ENCODE peak calls at places on chromosomes 12 and 14, in six cellular contexts. M is pulmonary artery endothelial cell, N is ovary, I is WTC11, R is NCI-H1436, E is brain microvascular endothelial cell. D is an unnamed sample.
A peak's percentile ranks its signal among the peaks of the same experiment; 100 is the strongest.

GRCh38 chr14:32202468-32202865 is 602 bp downstream of the RNU6-8 start:
- DNase-seq in M (no peak), R (peak; percentile 9), E (peak; percentile 14), I (no peak), N (no peak), D (no peak)

GRCh38 chr14:102819176-102819628 is 42.0 kb downstream of the TRAF3 start:
- DNase-seq in E (no peak), I (no peak), M (no peak), N (no peak), R (no peak), D (no peak)

GRCh38 chr14:30620178-30620577 is 1.9 kb upstream of the SCFD1 start:
- DNase-seq in I (no peak), E (peak; percentile 52), N (no peak), R (no peak), M (no peak), D (peak; percentile 67)

GRCh38 chr12:111781085-111781658 is 14.4 kb downstream of the ALDH2 start:
- DNase-seq in R (no peak), E (no peak), I (no peak), N (no peak), M (no peak), D (no peak)

GRCh38 chr14:99968156-99968920 is 96.9 kb upstream of the EVL start:
- DNase-seq in M (no peak), I (no peak), E (peak; percentile 67), N (peak; percentile 54), R (no peak), D (no peak)

GRCh38 chr12:108634225-108634795 is 616 bp upstream of the SELPLG start:
- DNase-seq in I (no peak), N (peak; percentile 13), E (no peak), M (no peak), R (peak; percentile 15), D (no peak)

GRCh38 chr12:27554421-27555186 is 30.6 kb downstream of the PPFIBP1 start:
- DNase-seq in R (no peak), N (peak; percentile 65), I (no peak), M (no peak), E (peak; percentile 55), D (peak; percentile 62)

GRCh38 chr12:117261267-117261666 is 71.0 kb upstream of the FBXO21 start:
- DNase-seq in M (no peak), E (peak; percentile 3), N (no peak), I (no peak), R (no peak), D (peak; percentile 18)

GRCh38 chr14:93857500-93857899 is 69.2 kb upstream of the PRIMA1 start:
- DNase-seq in R (peak; percentile 20), M (no peak), N (no peak), E (no peak), I (peak; percentile 17), D (no peak)

GRCh38 chr12:6183689-6184441 is 16.3 kb upstream of the CD9 start:
- DNase-seq in R (no peak), M (no peak), I (no peak), N (no peak), E (no peak), D (no peak)

GRCh38 chr14:22500954-22501353 is 88.1 kb downstream of the DAD1 start:
- DNase-seq in I (no peak), R (no peak), E (no peak), N (no peak), M (no peak), D (no peak)

GRCh38 chr12:109044241-109044640 is 8.1 kb upstream of the USP30 start:
- DNase-seq in R (no peak), E (no peak), I (no peak), M (no peak), N (no peak), D (no peak)

GRCh38 chr14:55038708-55039107 is 11.7 kb downstream of the SOCS4 start:
- DNase-seq in N (no peak), M (no peak), E (no peak), R (no peak), I (no peak), D (no peak)

GRCh38 chr12:97148941-97149559 is 242.0 kb downstream of the NEDD1 start:
- DNase-seq in R (peak; percentile 16), E (peak; percentile 22), I (peak; percentile 85), N (no peak), M (peak; percentile 5), D (peak; percentile 37)

GRCh38 chr14:73457935-73458218 is 469 bp downstream of the NUMB start:
- DNase-seq in M (no peak), I (peak; percentile 38), E (no peak), R (no peak), N (no peak), D (peak; percentile 55)

GRCh38 chr14:52299692-52300278 is 14.3 kb upstream of the PTGER2 start:
- DNase-seq in E (peak; percentile 49), R (peak; percentile 48), I (no peak), N (no peak), M (no peak), D (peak; percentile 78)

GRCh38 chr14:50025776-50026175 is 90.6 kb downstream of the VCPKMT start:
- DNase-seq in I (no peak), E (no peak), M (no peak), N (no peak), R (no peak), D (no peak)

GRCh38 chr12:119804011-119804641 is 73.0 kb downstream of the CIT start:
- DNase-seq in E (peak; percentile 66), M (peak; percentile 30), N (no peak), I (peak; percentile 87), R (peak; percentile 1), D (peak; percentile 76)

GRCh38 chr14:29926701-29927595 is 699 bp downstream of the PRKD1 start:
- DNase-seq in N (peak; percentile 75), E (peak; percentile 3), R (peak; percentile 34), I (peak; percentile 47), M (peak; percentile 7), D (peak; percentile 34)

GRCh38 chr12:27593266-27593665 is 69.3 kb downstream of the PPFIBP1 start:
- DNase-seq in I (no peak), M (no peak), E (no peak), N (no peak), R (no peak), D (no peak)

GRCh38 chr12:124302807-124303578 is 8.1 kb downstream of the RFLNA start:
- DNase-seq in R (no peak), E (no peak), N (no peak), I (no peak), M (no peak), D (no peak)

GRCh38 chr12:40802656-40803055 is 110.4 kb downstream of the CNTN1 start:
- DNase-seq in R (no peak), E (no peak), I (no peak), M (no peak), N (no peak), D (no peak)

GRCh38 chr12:3152892-3153291 is 75.7 kb downstream of the TSPAN9 start:
- DNase-seq in N (no peak), M (no peak), I (no peak), R (no peak), E (no peak), D (no peak)

GRCh38 chr12:101793401-101793800 is 37.4 kb downstream of the GNPTAB start:
- DNase-seq in R (no peak), M (no peak), N (no peak), I (no peak), E (peak; percentile 75), D (peak; percentile 9)